ENCODE peak calls at places on chromosomes 7 and 10, in five cellular contexts. G is epithelial cell of esophagus, V is astrocyte of the spinal cord, I is ELR, E is heart right ventricle. D is an unnamed sample.
A peak's percentile ranks its signal among the peaks of the same experiment; 100 is the strongest.

GRCh38 chr10:13390604-13391522 is 42.8 kb upstream of the SEPHS1 start:
- DNase-seq in G (no peak), V (no peak), I (no peak), E (no peak), D (no peak)

GRCh38 chr10:120483006-120483405 is 26.0 kb downstream of the PLPP4 start:
- DNase-seq in G (no peak), V (no peak), I (no peak), E (no peak), D (no peak)

GRCh38 chr7:7996568-7996967 is 28.0 kb downstream of the GLCCI1 start:
- DNase-seq in G (peak; percentile 49), V (peak; percentile 52), I (no peak), E (no peak), D (peak; percentile 22)

GRCh38 chr10:24463683-24464426 is 254.9 kb downstream of the KIAA1217 start:
- DNase-seq in G (peak; percentile 99), V (peak; percentile 97), I (peak; percentile 96), E (no peak), D (peak; percentile 98)

GRCh38 chr10:11782793-11783557 is 40.2 kb upstream of the PROSER2 start:
- DNase-seq in G (peak; percentile 77), V (peak; percentile 71), I (peak; percentile 79), E (no peak), D (peak; percentile 73)

GRCh38 chr7:2609001-2609411 is 22.8 kb upstream of the TTYH3 start:
- DNase-seq in G (peak; percentile 34), V (peak; percentile 45), I (peak; percentile 52), E (no peak), D (peak; percentile 38)

GRCh38 chr7:67618569-67619543 is 622.2 kb downstream of the TYW1 start:
- DNase-seq in G (no peak), V (no peak), I (no peak), E (peak; percentile 19), D (no peak)

GRCh38 chr10:35219906-35220890 is 93.6 kb downstream of the CREM start:
- DNase-seq in G (no peak), V (peak; percentile 66), I (no peak), E (no peak), D (no peak)

GRCh38 chr10:94403034-94403822 is 887 bp downstream of the TBC1D12 start:
- DNase-seq in G (peak; percentile 91), V (peak; percentile 74), I (peak; percentile 84), E (peak; percentile 64), D (peak; percentile 79)

GRCh38 chr10:58857251-58857650 is 319.2 kb upstream of the PHYHIPL start:
- DNase-seq in G (no peak), V (no peak), I (peak; percentile 15), E (no peak), D (no peak)

GRCh38 chr7:25963733-25964132 is 188.3 kb upstream of the NFE2L3 start:
- DNase-seq in G (no peak), V (no peak), I (no peak), E (no peak), D (no peak)

GRCh38 chr10:14008648-14009072 is 322.1 kb downstream of the FRMD4A start:
- DNase-seq in G (no peak), V (no peak), I (peak; percentile 79), E (no peak), D (no peak)

GRCh38 chr10:96703358-96703757 is 17.0 kb downstream of the PIK3AP1 start:
- DNase-seq in G (no peak), V (no peak), I (no peak), E (no peak), D (no peak)

GRCh38 chr10:30550967-30551815 is 78.4 kb downstream of the LYZL2 start:
- DNase-seq in G (no peak), V (no peak), I (no peak), E (no peak), D (no peak)

GRCh38 chr10:113484487-113484886 is 68.4 kb upstream of the HABP2 start:
- DNase-seq in G (no peak), V (no peak), I (no peak), E (no peak), D (no peak)

GRCh38 chr7:156106107-156106426 is 293.8 kb upstream of the SHH start:
- DNase-seq in G (no peak), V (no peak), I (no peak), E (no peak), D (no peak)

GRCh38 chr7:129431911-129432643 is 2.2 kb upstream of the STRIP2 start:
- DNase-seq in G (no peak), V (no peak), I (no peak), E (no peak), D (no peak)

GRCh38 chr10:7345717-7346116 is 65.1 kb downstream of the SFMBT2 start:
- DNase-seq in G (no peak), V (no peak), I (no peak), E (no peak), D (no peak)

GRCh38 chr7:124072603-124073324 is 39.9 kb upstream of the TMEM229A start:
- DNase-seq in G (peak; percentile 72), V (peak; percentile 91), I (peak; percentile 76), E (no peak), D (peak; percentile 87)

GRCh38 chr7:151696738-151697514 is 177.2 kb upstream of the RHEB start:
- DNase-seq in G (peak; percentile 58), V (no peak), I (no peak), E (no peak), D (peak; percentile 87)

GRCh38 chr7:55086413-55087201 is 67.8 kb downstream of the EGFR start:
- DNase-seq in G (peak; percentile 44), V (peak; percentile 94), I (peak; percentile 88), E (no peak), D (peak; percentile 78)

GRCh38 chr7:12220321-12221046 is 9.4 kb downstream of the TMEM106B start:
- DNase-seq in G (no peak), V (no peak), I (no peak), E (no peak), D (no peak)

GRCh38 chr10:128211953-128212727 is 85.9 kb upstream of the MKI67 start:
- DNase-seq in G (peak; percentile 69), V (peak; percentile 37), I (peak; percentile 51), E (peak; percentile 85), D (peak; percentile 82)

GRCh38 chr7:157525501-157525915 is 188.7 kb downstream of the DNAJB6 start:
- DNase-seq in G (no peak), V (no peak), I (no peak), E (no peak), D (no peak)

GRCh38 chr10:5561704-5562645 is 37.2 kb downstream of the CALML3 start:
- DNase-seq in G (no peak), V (no peak), I (no peak), E (no peak), D (no peak)

GRCh38 chr10:75399461-75400162 is 2.0 kb downstream of the ZNF503 start:
- DNase-seq in G (peak; percentile 83), V (peak; percentile 78), I (peak; percentile 77), E (peak; percentile 87), D (peak; percentile 67)

GRCh38 chr10:12780634-12781601 is 220.6 kb downstream of the CCDC3 start:
- DNase-seq in G (no peak), V (peak; percentile 56), I (no peak), E (no peak), D (no peak)

GRCh38 chr10:93299606-93300353 is 182.4 kb downstream of the MYOF start:
- DNase-seq in G (no peak), V (peak; percentile 50), I (peak; percentile 54), E (no peak), D (no peak)

GRCh38 chr7:156386097-156386496 is 254.5 kb upstream of the RNF32 start:
- DNase-seq in G (no peak), V (no peak), I (no peak), E (no peak), D (peak; percentile 13)

GRCh38 chr7:46352335-46352954 is 431.4 kb upstream of the IGFBP3 start:
- DNase-seq in G (peak; percentile 68), V (peak; percentile 71), I (peak; percentile 80), E (no peak), D (peak; percentile 71)